ENCODE peak calls at places on chromosomes 4 and X, in eight cellular contexts. O, V, K, R, W, Y, G and D are unnamed samples.
A peak's percentile ranks its signal among the peaks of the same experiment; 100 is the strongest.

GRCh38 chrX:140360284-140360683 is 144.6 kb downstream of the SOX3 start:
- DNase-seq in V (no peak), R (no peak), O (no peak), Y (no peak), W (no peak), G (no peak), K (no peak), D (no peak)

GRCh38 chrX:53723381-53723780 is 36.9 kb upstream of the HUWE1 start:
- DNase-seq in O (no peak), G (no peak), Y (no peak), R (no peak), W (no peak), K (no peak), V (no peak), D (no peak)

GRCh38 chr4:107896158-107896645 is 35.1 kb upstream of the CYP2U1 start:
- DNase-seq in G (peak; percentile 69), O (no peak), V (no peak), Y (no peak), R (no peak), W (no peak), K (no peak), D (peak; percentile 36)

GRCh38 chrX:149370097-149370496 is 135.0 kb downstream of the IDS start:
- DNase-seq in V (no peak), Y (no peak), O (no peak), W (no peak), R (no peak), K (no peak), G (no peak), D (no peak)

GRCh38 chr4:153713840-153714239 is 29.8 kb downstream of the TLR2 start:
- DNase-seq in W (no peak), K (no peak), R (no peak), V (no peak), G (no peak), O (no peak), Y (no peak), D (no peak)

GRCh38 chr4:26611879-26612278 is 28.0 kb downstream of the TBC1D19 start:
- DNase-seq in K (no peak), W (no peak), Y (no peak), V (no peak), R (no peak), O (no peak), G (no peak), D (no peak)

GRCh38 chrX:133958997-133959688 is 26.3 kb downstream of the GPC3 start:
- DNase-seq in K (no peak), G (no peak), Y (no peak), V (no peak), O (no peak), W (no peak), R (no peak), D (no peak)

GRCh38 chrX:79618280-79618679 is 251.1 kb upstream of the ITM2A start:
- DNase-seq in Y (no peak), G (no peak), W (no peak), R (no peak), V (no peak), K (no peak), O (no peak), D (no peak)

GRCh38 chr4:89863533-89863932 is 26.6 kb upstream of the SNCA start:
- DNase-seq in O (no peak), W (no peak), G (no peak), Y (no peak), K (no peak), V (no peak), R (no peak), D (no peak)

GRCh38 chrX:110384490-110384889 is 25.8 kb downstream of the RTL9 start:
- DNase-seq in W (no peak), K (no peak), R (no peak), O (no peak), Y (peak; percentile 31), G (no peak), V (no peak), D (no peak)

GRCh38 chr4:575281-576141 is 584 bp downstream of the TMEM271 start:
- DNase-seq in K (no peak), G (no peak), V (no peak), W (peak; percentile 86), R (no peak), Y (no peak), O (no peak), D (no peak)

GRCh38 chr4:153138736-153139135 is 65.5 kb upstream of the TRIM2 start:
- DNase-seq in G (no peak), O (no peak), W (no peak), Y (no peak), K (no peak), V (no peak), R (peak; percentile 81), D (no peak)

GRCh38 chr4:99043346-99043745 is 45.2 kb downstream of the ADH5 start:
- DNase-seq in W (no peak), Y (no peak), V (no peak), G (no peak), O (no peak), R (no peak), K (no peak), D (no peak)

GRCh38 chr4:6162885-6163284 is 37.5 kb downstream of the JAKMIP1 start:
- DNase-seq in V (no peak), K (no peak), O (no peak), Y (no peak), W (no peak), R (no peak), G (no peak), D (no peak)

GRCh38 chrX:153411255-153411987 is at the start of gene ZFP92:
- DNase-seq in V (no peak), O (no peak), K (no peak), W (peak; percentile 19), R (peak; percentile 41), G (no peak), Y (peak; percentile 93), D (no peak)

GRCh38 chrX:109356684-109357083 is 125.2 kb downstream of the GUCY2F start:
- DNase-seq in V (no peak), K (no peak), O (no peak), G (no peak), R (no peak), Y (no peak), W (no peak), D (no peak)

GRCh38 chrX:130170752-130171445 is 863 bp upstream of the RAB33A start:
- DNase-seq in K (no peak), O (no peak), V (peak; percentile 39), G (no peak), R (peak; percentile 62), W (peak; percentile 71), Y (no peak), D (no peak)

GRCh38 chr4:3021127-3021526 is 53.2 kb downstream of the HTT-AS start:
- DNase-seq in W (no peak), V (no peak), O (no peak), R (no peak), K (no peak), G (no peak), Y (no peak), D (no peak)

GRCh38 chr4:8419222-8420041 is 21.1 kb downstream of the ACOX3 start:
- DNase-seq in O (no peak), V (peak; percentile 37), K (no peak), W (no peak), G (no peak), R (peak; percentile 50), Y (no peak), D (no peak)

GRCh38 chrX:40470830-40471429 is 109.8 kb upstream of the ATP6AP2 start:
- DNase-seq in K (no peak), O (no peak), Y (no peak), G (no peak), W (peak; percentile 47), V (no peak), R (no peak), D (no peak)

GRCh38 chrX:132740316-132741123 is 217.9 kb downstream of the HS6ST2 start:
- DNase-seq in O (no peak), K (no peak), G (peak; percentile 10), Y (peak; percentile 27), V (no peak), W (peak; percentile 37), R (no peak), D (no peak)

GRCh38 chrX:24283122-24283789 is 30.6 kb downstream of the SUPT20HL2 start:
- DNase-seq in Y (no peak), W (no peak), K (no peak), G (no peak), R (no peak), O (no peak), V (no peak), D (no peak)

GRCh38 chr4:87985887-87986200 is 10.3 kb downstream of the SPP1 start:
- DNase-seq in G (no peak), R (no peak), Y (no peak), W (no peak), K (no peak), V (no peak), O (no peak), D (no peak)
- TF ChIP-seq POLR2AphosphoS5 in G (no peak), R (no peak), Y (no peak), W (no peak), K (no peak), V (no peak), O (no peak), D (no peak)

DNA sequence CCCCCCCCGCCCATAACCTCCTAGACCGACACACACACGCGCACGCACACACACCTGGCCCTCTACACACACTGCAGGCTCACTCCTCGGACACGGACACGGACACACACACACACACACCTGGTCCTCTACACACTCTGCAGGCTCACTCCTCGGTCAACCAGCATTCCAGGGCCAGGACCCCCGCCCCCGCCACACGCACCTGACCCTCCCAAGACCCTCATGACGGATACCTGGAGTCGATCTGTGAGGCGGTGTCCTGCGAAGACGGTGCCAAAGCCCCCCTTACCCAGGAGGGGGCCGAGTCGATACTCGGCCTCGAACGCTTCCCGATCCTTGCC is 551 bp downstream of the PIM2 start:
- DNase-seq in Y (no peak), O (no peak), K (no peak), R (no peak), G (no peak), V (no peak), W (no peak), D (no peak)
- TF ChIP-seq POLR2AphosphoS5 in Y (no peak), O (no peak), K (no peak), R (no peak), G (no peak), V (no peak), W (no peak), D (no peak)

GRCh38 chr4:179165862-179166261 is 1723.6 kb upstream of the AGA start:
- DNase-seq in R (no peak), Y (no peak), O (no peak), G (no peak), V (no peak), W (no peak), K (no peak), D (no peak)

GRCh38 chr4:179165339-179165738 is 1723.1 kb upstream of the AGA start:
- DNase-seq in Y (no peak), K (no peak), G (no peak), R (no peak), O (no peak), W (no peak), V (no peak), D (no peak)

GRCh38 chr4:179163147-179163546 is 1720.9 kb upstream of the AGA start:
- DNase-seq in W (no peak), G (no peak), Y (no peak), R (no peak), O (no peak), V (no peak), K (no peak), D (no peak)

GRCh38 chr4:179164642-179165338 is 1722.6 kb upstream of the AGA start:
- DNase-seq in R (no peak), K (no peak), G (no peak), O (no peak), W (no peak), Y (no peak), V (no peak), D (no peak)
- TF ChIP-seq POLR2AphosphoS5 in R (no peak), K (no peak), G (no peak), O (no peak), W (peak; percentile 71), Y (no peak), V (no peak), D (no peak)

GRCh38 chr4:44996276-44996845 is 270.0 kb upstream of the GNPDA2 start:
- DNase-seq in O (no peak), K (no peak), W (no peak), V (no peak), G (no peak), R (no peak), Y (no peak), D (no peak)
- TF ChIP-seq POLR2AphosphoS5 in O (no peak), K (no peak), W (no peak), V (no peak), G (no peak), R (no peak), Y (no peak), D (no peak)